ENCODE peak calls at places on chromosomes 16 and 17, in six cellular contexts. L is heart left ventricle, T is A549, B is transverse colon, Y is breast epithelium, G is uterus. H is an unnamed sample.
A peak's percentile ranks its signal among the peaks of the same experiment; 100 is the strongest.

GRCh38 chr17:74865504-74866197 is 6.0 kb upstream of the GRIN2C start:
- DNase-seq in L (no peak), T (no peak), B (no peak), Y (no peak), G (no peak), H (no peak)

GRCh38 chr17:51739245-51739886 is 419.1 kb downstream of the CA10 start:
- DNase-seq in L (no peak), T (no peak), B (no peak), Y (no peak), G (no peak), H (no peak)

GRCh38 chr16:75695708-75696107 is 5.6 kb downstream of the DUXB start:
- DNase-seq in L (no peak), T (peak; percentile 45), B (no peak), Y (no peak), G (no peak), H (no peak)

GRCh38 chr16:89779231-89779912 is 37.1 kb downstream of the FANCA start:
- DNase-seq in L (no peak), T (no peak), B (no peak), Y (no peak), G (no peak), H (no peak)

GRCh38 chr16:76650579-76650978 is 373.4 kb downstream of the CNTNAP4 start:
- DNase-seq in L (no peak), T (peak; percentile 31), B (no peak), Y (no peak), G (no peak), H (no peak)

GRCh38 chr17:83015511-83015910 is 63.9 kb upstream of the METRNL start:
- DNase-seq in L (no peak), T (no peak), B (no peak), Y (no peak), G (no peak), H (no peak)

GRCh38 chr17:46726106-46726670 is 92.3 kb downstream of the WNT3 start:
- DNase-seq in L (no peak), T (no peak), B (no peak), Y (no peak), G (no peak), H (no peak)

GRCh38 chr17:9645858-9646555 is 690 bp downstream of the USP43 start:
- DNase-seq in L (no peak), T (peak; percentile 82), B (peak; percentile 76), Y (peak; percentile 42), G (no peak), H (no peak)

GRCh38 chr17:59829217-59830006 is 63.3 kb downstream of the TUBD1 start:
- DNase-seq in L (no peak), T (peak; percentile 100), B (no peak), Y (no peak), G (no peak), H (no peak)

GRCh38 chr16:10308305-10309193 is 77.3 kb upstream of the ATF7IP2 start:
- DNase-seq in L (no peak), T (no peak), B (no peak), Y (peak; percentile 38), G (no peak), H (no peak)

GRCh38 chr17:36674278-36674650 is 72.9 kb downstream of the MRM1 start:
- DNase-seq in L (no peak), T (no peak), B (peak; percentile 20), Y (no peak), G (no peak), H (no peak)

GRCh38 chr16:6722786-6723185 is 609.9 kb upstream of the RBFOX1 start:
- DNase-seq in L (no peak), T (no peak), B (no peak), Y (no peak), G (no peak), H (no peak)

GRCh38 chr16:30184430-30185140 is 1.2 kb downstream of the CORO1A start:
- DNase-seq in L (peak; percentile 43), T (no peak), B (peak; percentile 54), Y (no peak), G (peak; percentile 18), H (no peak)

GRCh38 chr17:79400989-79401703 is 209.7 kb downstream of the RBFOX3 start:
- DNase-seq in L (peak; percentile 54), T (peak; percentile 69), B (peak; percentile 72), Y (peak; percentile 40), G (peak; percentile 74), H (no peak)

GRCh38 chr17:9924735-9925191 is 19.7 kb upstream of the RCVRN start:
- DNase-seq in L (no peak), T (peak; percentile 87), B (no peak), Y (no peak), G (no peak), H (no peak)

GRCh38 chr17:35799942-35800341 is 4.5 kb upstream of the MMP28 start:
- DNase-seq in L (peak; percentile 89), T (peak; percentile 50), B (peak; percentile 83), Y (peak; percentile 88), G (peak; percentile 77), H (no peak)

GRCh38 chr17:11618861-11619566 is 20.7 kb downstream of the DNAH9 start:
- DNase-seq in L (peak; percentile 56), T (peak; percentile 19), B (peak; percentile 86), Y (peak; percentile 86), G (peak; percentile 28), H (no peak)

GRCh38 chr17:81794074-81794476 is 9.9 kb upstream of the GCGR start:
- DNase-seq in L (no peak), T (no peak), B (no peak), Y (no peak), G (no peak), H (no peak)

GRCh38 chr17:41528959-41529353 is 848 bp upstream of the KRT19 start:
- DNase-seq in L (no peak), T (no peak), B (peak; percentile 77), Y (no peak), G (no peak), H (no peak)

GRCh38 chr16:82643136-82643535 is 16.4 kb downstream of the CDH13 start:
- DNase-seq in L (no peak), T (no peak), B (no peak), Y (no peak), G (no peak), H (no peak)

GRCh38 chr17:36183001-36183810 is 6.8 kb upstream of the TBC1D3B start:
- DNase-seq in L (peak; percentile 72), T (peak; percentile 55), B (peak; percentile 68), Y (peak; percentile 68), G (peak; percentile 22), H (no peak)

GRCh38 chr17:33381201-33381600 is 88.1 kb upstream of the ASIC2 start:
- DNase-seq in L (no peak), T (no peak), B (no peak), Y (no peak), G (no peak), H (no peak)

GRCh38 chr16:11131706-11132105 is 124.3 kb downstream of the SOCS1 start:
- DNase-seq in L (peak; percentile 77), T (no peak), B (no peak), Y (no peak), G (peak; percentile 53), H (no peak)

GRCh38 chr17:59366773-59367656 is 35.6 kb downstream of the YPEL2 start:
- DNase-seq in L (peak; percentile 58), T (no peak), B (peak; percentile 77), Y (peak; percentile 25), G (peak; percentile 26), H (no peak)

GRCh38 chr16:58120216-58120615 is 9.0 kb downstream of the CFAP20 start:
- DNase-seq in L (no peak), T (no peak), B (no peak), Y (no peak), G (no peak), H (no peak)
- H3K4me1 ChIP-seq in L (peaks cover 94% of the 10 kb centered on the region), T (peaks cover 13% of the 10 kb centered on the region), B (peaks cover 45% of the 10 kb centered on the region), Y (peaks cover 12% of the 10 kb centered on the region), G (peaks cover 21% of the 10 kb centered on the region), H (peaks cover 22% of the 10 kb centered on the region)

GRCh38 chr17:53391197-53391596 is 431.5 kb upstream of the KIF2B start:
- DNase-seq in L (no peak), T (no peak), B (no peak), Y (no peak), G (no peak), H (no peak)
- TF ChIP-seq POLR2A in L (no peak), T (no peak), B (no peak), Y (no peak), G (no peak), H (no peak)

GRCh38 chr16:22358000-22358399 is 16.4 kb downstream of the CDR2 start:
- DNase-seq in L (no peak), T (no peak), B (no peak), Y (no peak), G (no peak), H (no peak)

GRCh38 chr16:22357635-22357971 is 16.8 kb downstream of the CDR2 start:
- DNase-seq in L (no peak), T (no peak), B (no peak), Y (no peak), G (no peak), H (no peak)

GRCh38 chr16:22359679-22360078 is 14.7 kb downstream of the CDR2 start:
- DNase-seq in L (no peak), T (no peak), B (no peak), Y (no peak), G (no peak), H (no peak)

GRCh38 chr16:22355487-22355908 is 18.9 kb downstream of the CDR2 start:
- DNase-seq in L (no peak), T (no peak), B (no peak), Y (no peak), G (no peak), H (no peak)

DNA sequence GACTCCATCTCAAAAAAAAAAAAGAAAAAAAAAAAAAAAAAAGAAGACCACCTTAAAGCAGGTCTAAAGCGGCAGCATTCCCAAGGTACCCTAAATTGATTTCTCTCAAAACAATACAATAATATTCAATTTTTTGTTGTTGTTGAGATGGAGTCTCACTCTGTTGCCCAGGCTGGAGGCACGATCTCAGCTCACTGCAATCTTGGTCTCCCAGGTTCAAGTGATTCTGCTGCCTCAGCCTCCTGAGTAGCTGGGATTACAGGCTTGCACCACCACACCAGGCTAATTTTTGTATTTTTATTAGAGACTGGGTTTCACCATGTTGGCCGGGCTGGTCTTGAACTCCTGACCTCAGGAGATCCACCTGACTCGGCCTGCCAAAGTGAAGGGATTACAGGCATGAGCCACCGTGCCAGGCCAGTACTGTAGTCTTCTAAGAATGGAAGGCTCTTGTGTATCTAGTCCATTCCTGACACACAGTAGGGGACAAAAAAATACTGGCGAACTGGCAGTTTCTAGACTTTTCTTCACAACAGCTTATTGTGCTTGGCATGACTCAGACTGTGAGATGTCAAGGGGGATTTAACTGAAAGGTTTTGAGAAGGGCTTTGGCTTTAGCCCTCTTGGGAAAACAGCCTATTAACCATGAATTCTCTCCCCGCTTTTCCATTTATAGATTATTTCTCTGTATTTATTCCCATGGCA is 17.3 kb downstream of the CDR2 start:
- DNase-seq in L (no peak), T (no peak), B (no peak), Y (no peak), G (no peak), H (no peak)
- H3K4me1 ChIP-seq in L (peaks cover 12% of the 10 kb centered on the region), T (peaks cover 52% of the 10 kb centered on the region), B (peaks cover 24% of the 10 kb centered on the region), Y (no peaks in the 10 kb centered on the region), G (no peaks in the 10 kb centered on the region), H (no peaks in the 10 kb centered on the region)

GRCh38 chr17:66784621-66785364 is 50.1 kb upstream of the CACNG5 start:
- DNase-seq in L (no peak), T (no peak), B (no peak), Y (no peak), G (no peak), H (no peak)

GRCh38 chr17:66786101-66786500 is 48.8 kb upstream of the CACNG5 start:
- DNase-seq in L (no peak), T (no peak), B (no peak), Y (no peak), G (no peak), H (no peak)

GRCh38 chr17:66783656-66784381 is 51.1 kb upstream of the CACNG5 start:
- DNase-seq in L (no peak), T (no peak), B (no peak), Y (no peak), G (no peak), H (no peak)

GRCh38 chr17:66781135-66781534 is 53.8 kb upstream of the CACNG5 start:
- DNase-seq in L (no peak), T (no peak), B (no peak), Y (no peak), G (no peak), H (no peak)

GRCh38 chr17:66782866-66783265 is 52.1 kb upstream of the CACNG5 start:
- DNase-seq in L (no peak), T (no peak), B (no peak), Y (no peak), G (no peak), H (no peak)
- TF ChIP-seq POLR2A in L (no peak), T (no peak), B (no peak), Y (no peak), G (no peak), H (no peak)

H was measured in esophagus squamous epithelium.